ENCODE peak calls at places on chromosomes 13 and 19, in six cellular contexts. One of them, this sample, is unnamed.

GRCh38 chr13:63435668-63436275 is 2020.1 kb upstream of the PCDH20 start:
- DNase-seq in foreskin fibroblast: peak; percentile 100
- DNase-seq in mammary epithelial cell: peak; percentile 64
- DNase-seq in epithelial cell of esophagus: peak; percentile 71
- DNase-seq in Panc1: peak; percentile 18
- DNase-seq in left lung: no peak
- DNase-seq in this sample: peak; percentile 98

GRCh38 chr13:23984541-23984940 is 87.2 kb upstream of the C1QTNF9B start:
- DNase-seq in Panc1: no peak
- DNase-seq in mammary epithelial cell: peak; percentile 53
- DNase-seq in epithelial cell of esophagus: peak; percentile 69
- DNase-seq in foreskin fibroblast: no peak
- DNase-seq in left lung: no peak
- DNase-seq in this sample: no peak

GRCh38 chr19:1084024-1084868 is 10.9 kb downstream of the POLR2E start:
- DNase-seq in epithelial cell of esophagus: no peak
- DNase-seq in foreskin fibroblast: no peak
- DNase-seq in left lung: peak; percentile 76
- DNase-seq in mammary epithelial cell: no peak
- DNase-seq in Panc1: no peak
- DNase-seq in this sample: no peak

GRCh38 chr13:111319998-111320911 is at the start of gene TEX29:
- DNase-seq in mammary epithelial cell: no peak
- DNase-seq in Panc1: no peak
- DNase-seq in foreskin fibroblast: no peak
- DNase-seq in epithelial cell of esophagus: no peak
- DNase-seq in left lung: peak; percentile 74
- DNase-seq in this sample: no peak

GRCh38 chr13:48320396-48320790 is 16.8 kb downstream of the RB1 start:
- DNase-seq in epithelial cell of esophagus: no peak
- DNase-seq in left lung: peak; percentile 35
- DNase-seq in Panc1: no peak
- DNase-seq in foreskin fibroblast: no peak
- DNase-seq in mammary epithelial cell: no peak
- DNase-seq in this sample: no peak

GRCh38 chr19:49614096-49614857 is 23.3 kb downstream of the PRR12 start:
- DNase-seq in left lung: peak; percentile 71
- DNase-seq in epithelial cell of esophagus: peak; percentile 74
- DNase-seq in Panc1: peak; percentile 52
- DNase-seq in mammary epithelial cell: peak; percentile 69
- DNase-seq in foreskin fibroblast: peak; percentile 89
- DNase-seq in this sample: peak; percentile 45

GRCh38 chr13:23488442-23488841 is 54.9 kb upstream of the SACS start:
- DNase-seq in mammary epithelial cell: peak; percentile 77
- DNase-seq in epithelial cell of esophagus: no peak
- DNase-seq in Panc1: no peak
- DNase-seq in foreskin fibroblast: no peak
- DNase-seq in left lung: no peak
- DNase-seq in this sample: no peak

GRCh38 chr13:46315491-46316075 is 71.5 kb downstream of the RUBCNL start:
- DNase-seq in mammary epithelial cell: no peak
- DNase-seq in left lung: no peak
- DNase-seq in Panc1: no peak
- DNase-seq in epithelial cell of esophagus: no peak
- DNase-seq in foreskin fibroblast: no peak
- DNase-seq in this sample: no peak

GRCh38 chr13:85970727-85971126 is 171.5 kb upstream of the SLITRK6 start:
- DNase-seq in Panc1: no peak
- DNase-seq in foreskin fibroblast: no peak
- DNase-seq in mammary epithelial cell: no peak
- DNase-seq in epithelial cell of esophagus: peak; percentile 40
- DNase-seq in left lung: no peak
- DNase-seq in this sample: no peak

GRCh38 chr13:48504606-48505369 is 28.1 kb downstream of the RCBTB2 start:
- DNase-seq in epithelial cell of esophagus: peak; percentile 75
- DNase-seq in left lung: no peak
- DNase-seq in Panc1: no peak
- DNase-seq in foreskin fibroblast: no peak
- DNase-seq in mammary epithelial cell: peak; percentile 42
- DNase-seq in this sample: no peak

GRCh38 chr13:100811906-100812305 is 137.3 kb upstream of the TMTC4 start:
- DNase-seq in left lung: no peak
- DNase-seq in mammary epithelial cell: no peak
- DNase-seq in Panc1: no peak
- DNase-seq in epithelial cell of esophagus: no peak
- DNase-seq in foreskin fibroblast: no peak
- DNase-seq in this sample: no peak

GRCh38 chr19:42386974-42387707 is 3.0 kb downstream of the CNFN start:
- DNase-seq in left lung: peak; percentile 91
- DNase-seq in foreskin fibroblast: peak; percentile 53
- DNase-seq in mammary epithelial cell: peak; percentile 83
- DNase-seq in epithelial cell of esophagus: peak; percentile 76
- DNase-seq in Panc1: peak; percentile 25
- DNase-seq in this sample: no peak

GRCh38 chr19:58040751-58041525 is 7.1 kb downstream of the ZSCAN1 start:
- DNase-seq in foreskin fibroblast: no peak
- DNase-seq in Panc1: no peak
- DNase-seq in left lung: no peak
- DNase-seq in epithelial cell of esophagus: no peak
- DNase-seq in mammary epithelial cell: no peak
- DNase-seq in this sample: no peak

GRCh38 chr19:45922281-45922680 is 7.7 kb upstream of the NANOS2 start:
- DNase-seq in mammary epithelial cell: no peak
- DNase-seq in foreskin fibroblast: no peak
- DNase-seq in epithelial cell of esophagus: no peak
- DNase-seq in left lung: no peak
- DNase-seq in Panc1: no peak
- DNase-seq in this sample: no peak

GRCh38 chr19:2089001-2089711 is 7.0 kb downstream of the MOB3A start:
- DNase-seq in mammary epithelial cell: peak; percentile 93
- DNase-seq in foreskin fibroblast: no peak
- DNase-seq in left lung: no peak
- DNase-seq in Panc1: no peak
- DNase-seq in epithelial cell of esophagus: peak; percentile 98
- DNase-seq in this sample: no peak

GRCh38 chr13:75481176-75482069 is 546 bp downstream of the TBC1D4 start:
- DNase-seq in Panc1: no peak
- DNase-seq in mammary epithelial cell: peak; percentile 56
- DNase-seq in left lung: peak; percentile 82
- DNase-seq in foreskin fibroblast: peak; percentile 36
- DNase-seq in epithelial cell of esophagus: peak; percentile 47
- DNase-seq in this sample: no peak

GRCh38 chr19:1170938-1171754 is 2.9 kb downstream of the SBNO2 start:
- DNase-seq in foreskin fibroblast: no peak
- DNase-seq in Panc1: no peak
- DNase-seq in epithelial cell of esophagus: peak; percentile 33
- DNase-seq in mammary epithelial cell: peak; percentile 39
- DNase-seq in left lung: peak; percentile 76
- DNase-seq in this sample: no peak

GRCh38 chr19:765179-765738 is 14.3 kb downstream of the MISP start:
- DNase-seq in left lung: no peak
- DNase-seq in Panc1: no peak
- DNase-seq in epithelial cell of esophagus: no peak
- DNase-seq in foreskin fibroblast: no peak
- DNase-seq in mammary epithelial cell: no peak
- DNase-seq in this sample: no peak

GRCh38 chr19:28020631-28021315 is 1192.2 kb downstream of the UQCRFS1 start:
- DNase-seq in foreskin fibroblast: no peak
- DNase-seq in Panc1: no peak
- DNase-seq in left lung: no peak
- DNase-seq in epithelial cell of esophagus: no peak
- DNase-seq in mammary epithelial cell: no peak
- DNase-seq in this sample: no peak

GRCh38 chr19:33866696-33867095 is 70.0 kb downstream of the KCTD15 start:
- DNase-seq in left lung: no peak
- DNase-seq in epithelial cell of esophagus: no peak
- DNase-seq in foreskin fibroblast: no peak
- DNase-seq in Panc1: no peak
- DNase-seq in mammary epithelial cell: no peak
- DNase-seq in this sample: no peak

GRCh38 chr19:33871605-33872004 is 74.9 kb downstream of the KCTD15 start:
- DNase-seq in Panc1: no peak
- DNase-seq in epithelial cell of esophagus: no peak
- DNase-seq in foreskin fibroblast: no peak
- DNase-seq in mammary epithelial cell: no peak
- DNase-seq in left lung: no peak
- DNase-seq in this sample: no peak

GRCh38 chr19:33865306-33865705 is 68.6 kb downstream of the KCTD15 start:
- DNase-seq in left lung: no peak
- DNase-seq in mammary epithelial cell: no peak
- DNase-seq in Panc1: no peak
- DNase-seq in foreskin fibroblast: no peak
- DNase-seq in epithelial cell of esophagus: no peak
- DNase-seq in this sample: no peak

GRCh38 chr19:33868076-33868735 is 71.5 kb downstream of the KCTD15 start:
- DNase-seq in epithelial cell of esophagus: no peak
- DNase-seq in left lung: no peak
- DNase-seq in Panc1: no peak
- DNase-seq in foreskin fibroblast: no peak
- DNase-seq in mammary epithelial cell: no peak
- DNase-seq in this sample: no peak

GRCh38 chr19:33868821-33869412 is 72.2 kb downstream of the KCTD15 start:
- DNase-seq in left lung: no peak
- DNase-seq in mammary epithelial cell: peak; percentile 50
- DNase-seq in foreskin fibroblast: peak; percentile 36
- DNase-seq in epithelial cell of esophagus: peak; percentile 66
- DNase-seq in Panc1: no peak
- DNase-seq in this sample: no peak
- TF ChIP-seq CTCF in left lung: no peak
- TF ChIP-seq CTCF in mammary epithelial cell: no peak
- TF ChIP-seq CTCF in foreskin fibroblast: no peak
- TF ChIP-seq CTCF in epithelial cell of esophagus: peak; percentile 34
- TF ChIP-seq CTCF in Panc1: no peak
- TF ChIP-seq CTCF in this sample: no peak

GRCh38 chr19:18304496-18305312 is 18.2 kb downstream of the LSM4 start:
- DNase-seq in mammary epithelial cell: peak; percentile 48
- DNase-seq in left lung: peak; percentile 94
- DNase-seq in Panc1: no peak
- DNase-seq in epithelial cell of esophagus: peak; percentile 55
- DNase-seq in foreskin fibroblast: peak; percentile 87
- DNase-seq in this sample: no peak

GRCh38 chr19:18306209-18306902 is 16.5 kb downstream of the LSM4 start:
- DNase-seq in Panc1: no peak
- DNase-seq in foreskin fibroblast: no peak
- DNase-seq in left lung: no peak
- DNase-seq in mammary epithelial cell: no peak
- DNase-seq in epithelial cell of esophagus: no peak
- DNase-seq in this sample: no peak

GRCh38 chr19:18306903-18307681 is 15.8 kb downstream of the LSM4 start:
- DNase-seq in mammary epithelial cell: no peak
- DNase-seq in Panc1: no peak
- DNase-seq in foreskin fibroblast: no peak
- DNase-seq in epithelial cell of esophagus: no peak
- DNase-seq in left lung: no peak
- DNase-seq in this sample: no peak

GRCh38 chr19:18301718-18302111 is 20.3 kb upstream of the JUND start:
- DNase-seq in left lung: no peak
- DNase-seq in mammary epithelial cell: no peak
- DNase-seq in Panc1: no peak
- DNase-seq in foreskin fibroblast: no peak
- DNase-seq in epithelial cell of esophagus: no peak
- DNase-seq in this sample: no peak

GRCh38 chr19:18304194-18304495 is 18.7 kb downstream of the LSM4 start:
- DNase-seq in left lung: no peak
- DNase-seq in epithelial cell of esophagus: no peak
- DNase-seq in Panc1: no peak
- DNase-seq in mammary epithelial cell: no peak
- DNase-seq in foreskin fibroblast: no peak
- DNase-seq in this sample: no peak
- TF ChIP-seq CTCF in left lung: no peak
- TF ChIP-seq CTCF in epithelial cell of esophagus: no peak
- TF ChIP-seq CTCF in Panc1: no peak
- TF ChIP-seq CTCF in mammary epithelial cell: no peak
- TF ChIP-seq CTCF in foreskin fibroblast: no peak
- TF ChIP-seq CTCF in this sample: no peak

GRCh38 chr13:64538711-64539110 is 2691.4 kb downstream of the PCDH9 start:
- DNase-seq in mammary epithelial cell: no peak
- DNase-seq in epithelial cell of esophagus: peak; percentile 9
- DNase-seq in foreskin fibroblast: peak; percentile 49
- DNase-seq in Panc1: no peak
- DNase-seq in left lung: no peak
- DNase-seq in this sample: peak; percentile 4

GRCh38 chr13:64546371-64546770 is 2683.8 kb downstream of the PCDH9 start:
- DNase-seq in left lung: no peak
- DNase-seq in Panc1: no peak
- DNase-seq in epithelial cell of esophagus: peak; percentile 70
- DNase-seq in mammary epithelial cell: no peak
- DNase-seq in foreskin fibroblast: no peak
- DNase-seq in this sample: no peak

DNA sequence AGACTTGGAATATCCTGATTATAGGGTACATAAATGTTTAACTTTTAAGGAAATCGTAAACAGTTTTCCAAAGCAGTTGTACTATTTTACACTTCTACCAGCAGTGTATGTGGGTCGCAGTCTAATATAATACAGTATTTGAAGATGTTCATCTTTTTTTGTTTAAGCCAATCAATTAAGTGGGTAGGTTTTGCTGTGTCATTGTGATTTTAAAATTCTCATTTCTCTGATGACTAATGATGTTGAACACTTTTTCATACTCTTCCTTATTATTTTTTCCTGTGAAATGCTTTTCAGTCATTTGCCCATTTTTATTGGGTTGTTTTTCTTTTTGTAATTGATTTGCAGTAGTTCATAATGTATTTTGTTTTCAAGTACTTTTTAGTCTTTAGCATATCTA is 2689.7 kb downstream of the PCDH9 start:
- DNase-seq in Panc1: no peak
- DNase-seq in epithelial cell of esophagus: peak; percentile 21
- DNase-seq in left lung: no peak
- DNase-seq in foreskin fibroblast: no peak
- DNase-seq in mammary epithelial cell: no peak
- DNase-seq in this sample: no peak
- TF ChIP-seq CTCF in Panc1: no peak
- TF ChIP-seq CTCF in epithelial cell of esophagus: no peak
- TF ChIP-seq CTCF in left lung: no peak
- TF ChIP-seq CTCF in foreskin fibroblast: no peak
- TF ChIP-seq CTCF in mammary epithelial cell: no peak
- TF ChIP-seq CTCF in this sample: no peak

GRCh38 chr13:50514249-50514648 is 329.2 kb downstream of the DLEU7 start:
- DNase-seq in mammary epithelial cell: no peak
- DNase-seq in left lung: no peak
- DNase-seq in Panc1: no peak
- DNase-seq in foreskin fibroblast: no peak
- DNase-seq in epithelial cell of esophagus: no peak
- DNase-seq in this sample: no peak

GRCh38 chr13:50513528-50513863 is 330.0 kb downstream of the DLEU7 start:
- DNase-seq in mammary epithelial cell: no peak
- DNase-seq in epithelial cell of esophagus: no peak
- DNase-seq in left lung: no peak
- DNase-seq in Panc1: no peak
- DNase-seq in foreskin fibroblast: no peak
- DNase-seq in this sample: no peak

GRCh38 chr13:50509771-50510441 is 333.6 kb downstream of the DLEU7 start:
- DNase-seq in Panc1: no peak
- DNase-seq in mammary epithelial cell: no peak
- DNase-seq in foreskin fibroblast: no peak
- DNase-seq in epithelial cell of esophagus: peak; percentile 24
- DNase-seq in left lung: no peak
- DNase-seq in this sample: no peak

GRCh38 chr13:50511877-50512332 is 331.6 kb downstream of the DLEU7 start:
- DNase-seq in mammary epithelial cell: no peak
- DNase-seq in Panc1: no peak
- DNase-seq in epithelial cell of esophagus: no peak
- DNase-seq in foreskin fibroblast: no peak
- DNase-seq in left lung: no peak
- DNase-seq in this sample: no peak

GRCh38 chr13:50512602-50513527 is 330.6 kb downstream of the DLEU7 start:
- DNase-seq in foreskin fibroblast: peak; percentile 37
- DNase-seq in epithelial cell of esophagus: no peak
- DNase-seq in Panc1: no peak
- DNase-seq in mammary epithelial cell: no peak
- DNase-seq in left lung: peak; percentile 92
- DNase-seq in this sample: no peak
- TF ChIP-seq CTCF in foreskin fibroblast: no peak
- TF ChIP-seq CTCF in epithelial cell of esophagus: no peak
- TF ChIP-seq CTCF in Panc1: peak; percentile 20
- TF ChIP-seq CTCF in mammary epithelial cell: peak; percentile 7
- TF ChIP-seq CTCF in left lung: no peak
- TF ChIP-seq CTCF in this sample: no peak

This sample was measured in AG04449.